ENCODE peak calls at places on chromosomes 5 and 9, in eight cellular contexts. Z, G, T, M, R, O, C and W are unnamed samples. For H3K9me3, the result is how much of the 10 kb centered on the place peaks cover.

GRCh38 chr9:117645245-117645636 is 59.0 kb upstream of the TLR4 start:
- DNase-seq in Z (no peak), R (no peak), G (no peak), M (no peak), O (peak), C (no peak), T (peak), W (no peak)

GRCh38 chr9:77158772-77159513 is 18.4 kb upstream of the VPS13A start:
- DNase-seq in C (no peak), M (no peak), G (no peak), T (peak), Z (no peak), R (no peak), O (no peak), W (no peak)

GRCh38 chr5:15938186-15938585 is 241.4 kb downstream of the MARCHF11 start:
- DNase-seq in Z (no peak), O (no peak), T (no peak), R (no peak), M (no peak), C (no peak), G (no peak), W (no peak)

GRCh38 chr9:106324596-106325280 is 538.2 kb upstream of the ZNF462 start:
- DNase-seq in O (no peak), C (no peak), G (no peak), Z (no peak), R (no peak), T (no peak), M (no peak), W (no peak)

GRCh38 chr9:3441197-3441816 is 84.5 kb downstream of the RFX3 start:
- DNase-seq in G (no peak), R (no peak), C (peak), O (peak), T (peak), Z (no peak), M (no peak), W (peak)

GRCh38 chr9:121278535-121279169 is 10.7 kb downstream of the GSN start:
- DNase-seq in R (no peak), Z (peak), O (peak), T (peak), G (no peak), C (peak), M (peak), W (peak)

GRCh38 chr9:114007991-114008666 is 70.0 kb downstream of the AMBP start:
- DNase-seq in C (peak), Z (peak), R (no peak), T (no peak), G (no peak), M (peak), O (peak), W (no peak)

GRCh38 chr5:87400305-87400899 is 12.3 kb downstream of the CCNH start:
- DNase-seq in O (no peak), Z (no peak), C (no peak), M (no peak), R (no peak), G (no peak), T (peak), W (no peak)

GRCh38 chr5:57805732-57806131 is 323.1 kb upstream of the ACTBL2 start:
- DNase-seq in O (no peak), R (no peak), G (no peak), T (no peak), M (no peak), C (no peak), Z (no peak), W (no peak)

GRCh38 chr5:10511741-10512640 is 51.9 kb upstream of the ANKRD33B start:
- DNase-seq in R (no peak), T (no peak), C (no peak), M (no peak), G (no peak), Z (no peak), O (no peak), W (no peak)

GRCh38 chr5:93621340-93621872 is 38.4 kb downstream of the NR2F1 start:
- DNase-seq in R (peak), Z (peak), G (peak), T (peak), M (peak), C (peak), O (peak), W (peak)

GRCh38 chr5:132272341-132273210 is 15.1 kb downstream of the PDLIM4 start:
- DNase-seq in O (peak), M (peak), G (peak), R (peak), T (peak), C (peak), Z (peak), W (peak)

GRCh38 chr9:107674937-107675277 is 185.3 kb upstream of the KLF4 start:
- DNase-seq in O (no peak), T (peak), G (peak), R (no peak), Z (peak), M (peak), C (peak), W (no peak)

GRCh38 chr9:128120061-128120740 is 7.3 kb downstream of the PTGES2 start:
- DNase-seq in O (no peak), Z (peak), T (no peak), M (no peak), C (no peak), G (no peak), R (peak), W (peak)

GRCh38 chr5:116032094-116032517 is at the start of gene ARL14EPL:
- DNase-seq in G (peak), T (peak), C (peak), O (no peak), M (no peak), Z (no peak), R (no peak), W (no peak)

GRCh38 chr9:136937186-136938001 is 7.1 kb downstream of the FBXW5 start:
- DNase-seq in O (peak), R (no peak), C (peak), M (no peak), T (no peak), G (no peak), Z (no peak), W (no peak)

GRCh38 chr5:112548246-112548982 is 129.3 kb upstream of the EPB41L4A start:
- DNase-seq in C (peak), Z (no peak), O (no peak), G (no peak), T (peak), R (no peak), M (no peak), W (no peak)

GRCh38 chr5:63743096-63743798 is 219.0 kb downstream of the HTR1A start:
- DNase-seq in Z (no peak), M (no peak), R (no peak), G (no peak), T (no peak), C (no peak), O (no peak), W (no peak)

GRCh38 chr9:121568541-121569265 is 69.1 kb upstream of the GGTA1 start:
- DNase-seq in T (peak), C (no peak), O (no peak), Z (peak), M (peak), G (peak), R (peak), W (no peak)

GRCh38 chr9:87492642-87493041 is 5.0 kb upstream of the DAPK1 start:
- DNase-seq in T (no peak), O (no peak), G (no peak), R (no peak), M (no peak), C (no peak), Z (no peak), W (no peak)

GRCh38 chr5:126994485-126994884 is 35.9 kb downstream of the MARCHF3 start:
- DNase-seq in C (no peak), Z (no peak), T (no peak), R (no peak), M (no peak), G (no peak), O (no peak), W (no peak)

GRCh38 chr5:126998201-126998631 is 32.1 kb downstream of the MARCHF3 start:
- DNase-seq in R (no peak), M (no peak), T (peak), O (peak), C (no peak), Z (no peak), G (no peak), W (no peak)

GRCh38 chr5:126995039-126995438 is 35.3 kb downstream of the MARCHF3 start:
- DNase-seq in R (no peak), O (no peak), C (no peak), G (no peak), Z (no peak), M (no peak), T (no peak), W (no peak)

GRCh38 chr5:126998895-126999570 is 31.3 kb downstream of the MARCHF3 start:
- DNase-seq in Z (no peak), M (no peak), C (no peak), R (no peak), T (no peak), O (no peak), G (no peak), W (no peak)

DNA sequence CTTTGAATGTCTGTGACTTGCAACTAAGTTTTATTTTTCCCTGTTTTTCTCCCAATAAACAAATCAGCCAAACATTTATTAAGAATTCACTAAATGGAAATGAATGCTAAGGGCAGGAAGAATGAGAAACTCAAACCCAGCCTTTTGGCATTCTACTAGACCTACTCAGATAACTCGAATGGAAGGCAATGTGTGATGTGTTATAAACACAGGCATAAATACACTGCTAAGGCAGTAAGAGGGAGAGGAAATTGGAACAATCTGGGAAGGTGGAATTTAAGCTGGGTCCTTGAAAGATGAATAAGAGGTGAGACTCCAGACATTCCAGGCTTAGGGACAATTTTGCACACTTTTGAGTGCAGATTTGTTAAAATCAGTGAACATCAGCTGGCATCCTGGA is 34.7 kb downstream of the MARCHF3 start:
- DNase-seq in R (no peak), T (no peak), M (no peak), G (no peak), C (no peak), O (no peak), Z (no peak), W (no peak)
- TF ChIP-seq CTCF in R (no peak), T (no peak), M (no peak), G (no peak), C (no peak), O (no peak), Z (no peak), W (no peak)

GRCh38 chr5:150946351-150946905 is 41.6 kb upstream of the ZNF300 start:
- DNase-seq in M (peak), R (peak), C (peak), O (no peak), Z (peak), T (peak), G (peak), W (peak)
- H3K9me3 ChIP-seq in M (half or more), R (under half), C (half or more), O (half or more), Z (under half), T (under half), G (half or more), W (under half)

GRCh38 chr9:122822056-122822455 is 6.3 kb downstream of the PDCL start:
- DNase-seq in M (no peak), O (no peak), G (no peak), C (no peak), T (no peak), R (no peak), Z (no peak), W (no peak)
- H3K27ac ChIP-seq in M (no peak), O (no peak), G (peak), C (peak), T (no peak), R (no peak), Z (no peak), W (no peak)

GRCh38 chr5:35214051-35214450 is 16.2 kb downstream of the PRLR start:
- DNase-seq in M (no peak), T (no peak), Z (no peak), G (no peak), R (no peak), O (no peak), C (no peak), W (no peak)

GRCh38 chr5:35213608-35214007 is 16.7 kb downstream of the PRLR start:
- DNase-seq in M (no peak), T (no peak), Z (no peak), O (no peak), G (no peak), C (no peak), R (no peak), W (no peak)

GRCh38 chr5:35223777-35224395 is 6.4 kb downstream of the PRLR start:
- DNase-seq in C (no peak), G (no peak), M (no peak), T (peak), Z (no peak), R (no peak), O (no peak), W (no peak)

GRCh38 chr5:35220967-35221366 is 9.3 kb downstream of the PRLR start:
- DNase-seq in R (no peak), O (no peak), T (no peak), G (no peak), C (no peak), M (no peak), Z (no peak), W (no peak)

DNA sequence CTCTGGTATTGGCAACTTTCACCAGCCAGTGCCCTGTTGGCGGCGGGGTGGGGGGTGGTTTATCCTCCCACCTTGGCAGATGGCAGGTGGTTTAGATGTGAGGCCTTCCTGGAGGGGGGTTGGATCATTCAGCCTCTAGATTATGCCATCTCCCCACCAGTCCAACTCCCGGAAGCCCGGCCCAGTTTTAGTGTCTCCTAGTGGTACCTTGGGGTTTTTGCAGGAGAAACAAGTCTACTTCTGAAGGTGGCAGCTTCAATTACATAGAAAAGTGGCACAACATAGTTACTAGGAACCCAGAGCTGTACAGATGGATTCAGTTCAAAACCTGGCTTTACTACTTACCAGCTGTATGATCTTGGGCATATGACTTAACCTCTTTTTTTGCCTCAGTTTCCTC is 11.3 kb downstream of the PRLR start:
- DNase-seq in C (no peak), R (no peak), M (no peak), T (no peak), O (no peak), G (no peak), Z (no peak), W (no peak)
- TF ChIP-seq CTCF in C (no peak), R (no peak), M (no peak), T (no peak), O (peak), G (no peak), Z (no peak), W (no peak)

GRCh38 chr5:179089502-179089901 is 29.3 kb downstream of the ZNF354C start:
- DNase-seq in M (no peak), G (no peak), R (no peak), Z (no peak), C (no peak), O (no peak), T (no peak), W (no peak)
- H3K9me3 ChIP-seq in M (half or more), G (half or more), R (under half), Z (under half), C (half or more), O (half or more), T (under half), W (under half)

GRCh38 chr9:94786586-94786985 is 60.1 kb downstream of the AOPEP start:
- DNase-seq in M (no peak), T (no peak), Z (no peak), G (no peak), R (no peak), O (no peak), C (no peak), W (no peak)
- H3K27ac ChIP-seq in M (no peak), T (no peak), Z (no peak), G (no peak), R (no peak), O (no peak), C (no peak), W (no peak)

GRCh38 chr9:101705135-101705661 is 33.2 kb downstream of the GRIN3A start:
- DNase-seq in R (peak), C (peak), G (peak), Z (no peak), T (no peak), O (peak), M (peak), W (no peak)
- TF ChIP-seq CTCF in R (no peak), C (no peak), G (peak), Z (no peak), T (peak), O (peak), M (no peak), W (no peak)